ENCODE peak calls at places on chromosome 7, in five cellular contexts. D is adrenal gland, C is esophagus squamous epithelium, R is A549, P is heart left ventricle. Z is an unnamed sample.

GRCh38 chr7:155222046-155222445 is 75.6 kb upstream of the INSIG1 start:
- DNase-seq in D (no peak), C (no peak), R (no peak), P (no peak), Z (no peak)

GRCh38 chr7:11193131-11193867 is 219.6 kb downstream of the PHF14 start:
- DNase-seq in D (no peak), C (no peak), R (no peak), P (no peak), Z (no peak)

GRCh38 chr7:6200971-6201370 is 71.5 kb downstream of the CYTH3 start:
- DNase-seq in D (no peak), C (no peak), R (no peak), P (no peak), Z (no peak)

GRCh38 chr7:22943997-22944396 is 69.9 kb downstream of the HYCC1 start:
- DNase-seq in D (no peak), C (no peak), R (no peak), P (no peak), Z (no peak)

GRCh38 chr7:54743580-54743979 is 15.4 kb downstream of the SEC61G start:
- DNase-seq in D (no peak), C (no peak), R (no peak), P (no peak), Z (no peak)

GRCh38 chr7:128352138-128352537 is 8.4 kb upstream of the RBM28 start:
- DNase-seq in D (peak; percentile 70), C (no peak), R (peak; percentile 22), P (no peak), Z (no peak)

GRCh38 chr7:51229106-51229537 is 87.5 kb downstream of the COBL start:
- DNase-seq in D (no peak), C (no peak), R (no peak), P (no peak), Z (peak; percentile 82)

GRCh38 chr7:144022169-144022568 is 22.0 kb downstream of the OR6B1 start:
- DNase-seq in D (no peak), C (no peak), R (no peak), P (no peak), Z (no peak)

GRCh38 chr7:45268013-45268412 is 110.4 kb downstream of the RAMP3 start:
- DNase-seq in D (no peak), C (no peak), R (no peak), P (no peak), Z (no peak)

GRCh38 chr7:41459623-41460256 is 243.2 kb downstream of the INHBA start:
- DNase-seq in D (no peak), C (no peak), R (no peak), P (no peak), Z (no peak)

GRCh38 chr7:109549461-109549860 is 979.8 kb downstream of the DNAJB9 start:
- DNase-seq in D (no peak), C (no peak), R (no peak), P (peak; percentile 23), Z (no peak)
- H3K4me3 ChIP-seq in D (no peak overlapping the region), C (no peak overlapping the region), R (no peak overlapping the region), P (peak overlapping the region; percentile 11), Z (no peak overlapping the region)

DNA sequence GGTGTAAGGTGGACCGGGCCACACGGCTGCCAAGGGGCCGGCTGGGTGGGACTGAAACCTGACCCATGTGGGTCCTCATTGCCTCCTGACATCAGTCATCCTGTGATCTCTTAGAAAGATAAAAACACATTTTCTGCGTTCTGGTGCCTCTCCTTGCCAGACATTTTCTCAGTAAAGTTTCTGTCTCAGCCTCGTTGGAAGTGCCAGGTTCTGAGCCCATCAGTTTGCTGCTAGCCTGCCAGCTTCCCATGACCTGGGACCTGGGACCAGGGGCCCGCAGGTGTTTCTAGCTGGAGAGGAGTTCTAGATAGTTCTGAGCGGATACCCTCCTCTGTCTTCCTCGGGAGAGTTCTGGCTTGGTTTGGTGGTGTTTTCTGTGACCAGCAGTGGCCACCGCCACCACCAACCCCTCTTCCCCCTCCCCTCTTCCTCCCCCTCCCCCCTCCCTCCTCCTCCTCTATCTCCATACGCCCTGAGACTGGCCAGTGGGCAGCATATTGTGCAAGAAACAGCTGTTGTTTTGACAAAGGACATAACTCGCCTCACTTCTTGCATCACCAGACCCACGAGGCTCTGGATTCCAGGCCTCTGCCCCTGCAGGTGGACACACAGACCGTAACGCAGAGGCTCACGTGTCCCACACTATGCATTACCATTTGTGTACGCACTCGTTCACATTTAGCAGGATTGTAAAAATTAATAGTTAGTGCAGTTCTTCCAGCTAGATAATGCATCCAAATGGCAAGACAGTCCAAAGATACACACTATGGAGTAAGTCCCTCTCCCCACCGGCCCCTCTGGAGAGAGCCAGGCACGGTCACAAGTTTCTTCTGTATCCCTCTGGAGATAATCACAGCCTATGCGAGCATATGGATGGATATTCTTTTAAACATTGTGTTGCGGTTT is 94.6 kb downstream of the CUX1 start:
- DNase-seq in D (peak; percentile 80), C (no peak), R (no peak), P (no peak), Z (no peak)
- TF ChIP-seq POLR2A in D (no peak), C (no peak), R (no peak), P (no peak), Z (no peak)

DNA sequence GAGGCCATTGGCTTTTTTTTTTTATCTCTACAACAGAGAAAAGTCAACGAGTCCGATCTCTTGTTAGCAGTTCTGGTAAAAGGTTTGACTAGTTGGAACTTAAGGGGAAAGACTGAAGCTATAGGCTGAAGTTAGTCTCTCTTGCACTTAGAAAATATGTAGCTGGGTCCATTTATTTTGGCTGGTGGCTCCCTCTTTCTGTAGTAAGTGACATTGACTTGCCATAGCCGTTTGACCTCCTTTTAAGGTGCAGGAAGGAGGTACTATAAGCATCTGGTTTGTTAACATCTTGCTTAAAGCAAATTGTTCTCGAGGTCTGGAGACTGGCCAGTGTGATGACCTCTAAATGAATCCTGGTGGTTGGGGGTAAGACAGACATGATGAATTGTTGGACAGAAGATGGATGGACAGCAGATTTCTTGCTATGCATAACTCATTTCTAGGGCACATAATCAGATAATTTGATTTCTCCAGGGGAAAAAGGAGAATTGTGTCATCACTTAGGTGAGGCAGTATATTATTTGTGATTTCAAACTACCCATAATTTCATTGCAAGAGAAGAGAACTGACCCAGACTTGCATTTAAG is 356.3 kb upstream of the GALNT17 start:
- DNase-seq in D (no peak), C (no peak), R (peak; percentile 6), P (no peak), Z (no peak)
- TF ChIP-seq CTCF in D (no peak), C (no peak), R (no peak), P (no peak), Z (no peak)

DNA sequence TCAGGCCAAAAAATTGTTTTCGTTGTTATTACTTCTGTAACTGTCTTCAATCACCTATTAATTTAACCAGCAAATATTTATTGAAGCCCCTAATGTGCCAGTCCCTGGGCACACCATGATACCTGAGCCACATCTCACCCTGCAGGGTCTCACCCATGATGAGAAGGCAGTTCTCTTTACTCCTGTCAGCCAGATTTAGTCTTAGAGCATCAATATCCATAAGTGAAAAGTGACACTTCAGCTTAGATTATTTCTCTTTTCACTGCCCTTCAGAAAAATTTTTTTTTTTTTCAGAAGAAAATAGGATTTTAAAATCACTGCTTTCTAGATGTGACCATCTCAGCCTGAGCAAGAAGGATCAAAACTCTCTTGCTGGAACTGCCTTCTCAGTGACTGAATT is 258.6 kb upstream of the NFE2L3 start:
- DNase-seq in D (no peak), C (no peak), R (no peak), P (no peak), Z (no peak)
- H3K4me3 ChIP-seq in D (no peak overlapping the region), C (peak overlapping the region; percentile 46), R (peak overlapping the region; percentile 45), P (no peak overlapping the region), Z (no peak overlapping the region)

GRCh38 chr7:66301737-66302136 is 96.6 kb downstream of the TPST1 start:
- DNase-seq in D (no peak), C (no peak), R (no peak), P (no peak), Z (no peak)
- TF ChIP-seq POLR2A in D (no peak), C (no peak), R (no peak), P (no peak), Z (no peak)

Z was measured in lower leg skin.